ENCODE peak calls at places on chromosomes 11 and 22, in four cellular contexts. P, K, H and Y are unnamed samples.

GRCh38 chr22:19943665-19944026 is 2.0 kb upstream of the TXNRD2 start:
- DNase-seq in P (no peak), K (peak), H (no peak), Y (peak)

GRCh38 chr11:92296138-92296515 is 71.5 kb downstream of the FAT3 start:
- DNase-seq in P (no peak), K (no peak), H (no peak), Y (no peak)

GRCh38 chr11:32056445-32056844 is 34.4 kb upstream of the RCN1 start:
- DNase-seq in P (no peak), K (no peak), H (no peak), Y (no peak)

GRCh38 chr11:67261942-67262681 is 4.2 kb upstream of the GRK2 start:
- DNase-seq in P (no peak), K (peak), H (no peak), Y (no peak)

GRCh38 chr22:26853071-26853470 is 195.7 kb downstream of the MIAT start:
- DNase-seq in P (no peak), K (no peak), H (no peak), Y (no peak)

GRCh38 chr11:69100454-69101099 is 51.8 kb downstream of the TPCN2 start:
- DNase-seq in P (no peak), K (no peak), H (no peak), Y (no peak)

GRCh38 chr11:2653930-2654739 is 45.7 kb downstream of the KCNQ1OT1 start:
- DNase-seq in P (peak), K (no peak), H (no peak), Y (peak)

GRCh38 chr11:130160460-130161090 is 993 bp downstream of the ST14 start:
- DNase-seq in P (no peak), K (no peak), H (no peak), Y (no peak)

GRCh38 chr11:80960331-80961095 is 1519.7 kb upstream of the TENM4 start:
- DNase-seq in P (no peak), K (no peak), H (no peak), Y (no peak)

GRCh38 chr22:36301851-36302250 is 48.9 kb downstream of the APOL1 start:
- DNase-seq in P (no peak), K (no peak), H (no peak), Y (no peak)

GRCh38 chr11:32334822-32335221 is 100.5 kb downstream of the WT1 start:
- DNase-seq in P (no peak), K (no peak), H (no peak), Y (no peak)

GRCh38 chr22:31619611-31620300 is 42.3 kb downstream of the PISD start:
- DNase-seq in P (no peak), K (no peak), H (no peak), Y (no peak)

GRCh38 chr11:61684870-61685610 is 4.8 kb downstream of the DAGLA start:
- DNase-seq in P (no peak), K (no peak), H (no peak), Y (no peak)

GRCh38 chr11:36411202-36411640 is 98.9 kb downstream of the TRAF6 start:
- DNase-seq in P (no peak), K (no peak), H (no peak), Y (no peak)

GRCh38 chr11:128361451-128362020 is 225.8 kb downstream of the ETS1 start:
- DNase-seq in P (no peak), K (no peak), H (no peak), Y (no peak)

GRCh38 chr11:71381781-71382505 is 66.2 kb downstream of the DHCR7 start:
- DNase-seq in P (no peak), K (no peak), H (no peak), Y (no peak)

GRCh38 chr22:19716829-19717105 is 2.5 kb downstream of the SEPTIN5 start:
- DNase-seq in P (no peak), K (no peak), H (no peak), Y (no peak)

GRCh38 chr11:34492806-34493414 is 20.7 kb downstream of the ELF5 start:
- DNase-seq in P (no peak), K (no peak), H (peak), Y (no peak)

GRCh38 chr22:32796865-32797573 is 4.5 kb upstream of the TIMP3 start:
- DNase-seq in P (no peak), K (peak), H (peak), Y (no peak)

GRCh38 chr11:126646701-126647209 is 291.3 kb downstream of the ST3GAL4 start:
- DNase-seq in P (no peak), K (no peak), H (no peak), Y (no peak)

GRCh38 chr11:69887841-69888670 is 68.8 kb upstream of the FGF3 start:
- DNase-seq in P (no peak), K (no peak), H (no peak), Y (peak)

GRCh38 chr22:19571207-19571795 is 47.1 kb upstream of the CLDN5 start:
- DNase-seq in P (no peak), K (no peak), H (no peak), Y (no peak)

GRCh38 chr22:45804319-45804985 is 132.8 kb downstream of the ATXN10 start:
- DNase-seq in P (no peak), K (no peak), H (no peak), Y (no peak)

GRCh38 chr11:101255036-101255435 is 125.4 kb upstream of the PGR start:
- DNase-seq in P (peak), K (no peak), H (no peak), Y (no peak)

GRCh38 chr22:21727768-21728167 is 7.8 kb downstream of the YPEL1 start:
- DNase-seq in P (no peak), K (no peak), H (no peak), Y (no peak)

GRCh38 chr11:94666792-94667721 is 99.9 kb downstream of the PIWIL4 start:
- DNase-seq in P (no peak), K (no peak), H (no peak), Y (no peak)

GRCh38 chr11:26276798-26277424 is 55.0 kb upstream of the ANO3 start:
- DNase-seq in P (no peak), K (peak), H (peak), Y (no peak)

GRCh38 chr11:85752201-85752889 is 58.6 kb downstream of the SYTL2 start:
- DNase-seq in P (no peak), K (no peak), H (no peak), Y (no peak)

DNA sequence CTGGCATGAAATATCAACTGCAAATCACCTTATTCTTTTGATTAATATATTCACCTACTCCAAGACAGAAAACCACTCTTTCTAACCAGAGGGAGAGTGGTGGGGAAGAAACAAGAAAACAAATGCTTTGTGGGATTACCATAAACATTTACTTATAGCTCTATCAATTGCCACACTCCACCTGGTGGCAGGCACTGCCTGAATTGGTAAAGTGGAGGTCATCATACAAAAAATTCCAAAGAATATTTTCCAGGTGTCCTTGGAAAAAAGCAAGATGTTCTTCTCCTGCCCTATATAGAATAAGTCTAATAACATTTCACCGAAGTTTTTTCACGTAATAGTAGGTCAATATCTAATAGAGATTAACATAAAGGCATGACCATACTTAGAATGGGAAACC is 45.3 kb downstream of the PHF21A start:
- DNase-seq in P (no peak), K (no peak), H (no peak), Y (no peak)
- TF ChIP-seq CTCF in P (no peak), K (no peak), H (no peak), Y (peak)

GRCh38 chr11:122633219-122633829 is 22.2 kb upstream of the UBASH3B start:
- DNase-seq in P (no peak), K (peak), H (no peak), Y (no peak)
- TF ChIP-seq CTCF in P (peak), K (peak), H (peak), Y (peak)

DNA sequence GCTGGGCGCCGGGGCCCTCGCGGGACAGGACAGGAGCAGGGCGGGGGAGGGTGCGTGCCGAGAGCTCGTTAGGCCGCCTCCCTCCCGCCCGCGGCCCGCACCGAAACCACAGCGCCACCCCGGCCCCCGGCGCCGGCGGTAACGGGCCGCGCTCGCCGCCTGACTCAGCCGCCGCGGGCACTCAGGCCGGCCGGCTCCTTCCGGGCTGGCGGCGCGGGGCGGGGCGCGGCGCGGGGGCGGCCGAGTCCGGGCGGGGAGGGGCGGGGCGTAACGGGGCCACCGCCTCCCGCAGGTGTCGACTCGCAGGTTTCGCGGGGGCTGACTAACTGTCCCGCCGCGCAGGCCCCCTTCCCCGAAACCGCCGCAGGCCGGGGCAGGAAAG is at the start of gene AP5B1:
- DNase-seq in P (no peak), K (peak), H (no peak), Y (peak)
- TF ChIP-seq CTCF in P (no peak), K (no peak), H (no peak), Y (no peak)

GRCh38 chr11:59188954-59189353 is 17.0 kb downstream of the DTX4 start:
- DNase-seq in P (no peak), K (no peak), H (no peak), Y (no peak)
- TF ChIP-seq CTCF in P (no peak), K (no peak), H (no peak), Y (no peak)

GRCh38 chr11:131686836-131687235 is 316.4 kb downstream of the NTM start:
- DNase-seq in P (no peak), K (no peak), H (no peak), Y (no peak)

GRCh38 chr11:131690362-131690761 is 319.9 kb downstream of the NTM start:
- DNase-seq in P (no peak), K (no peak), H (no peak), Y (no peak)

GRCh38 chr11:131689049-131689925 is 318.9 kb downstream of the NTM start:
- DNase-seq in P (no peak), K (no peak), H (no peak), Y (no peak)

GRCh38 chr11:131687291-131688055 is 317.1 kb downstream of the NTM start:
- DNase-seq in P (no peak), K (no peak), H (no peak), Y (no peak)

GRCh38 chr11:131688056-131688693 is 317.8 kb downstream of the NTM start:
- DNase-seq in P (no peak), K (no peak), H (peak), Y (no peak)
- TF ChIP-seq CTCF in P (peak), K (peak), H (peak), Y (peak)

GRCh38 chr11:55707029-55707428 is 45.0 kb downstream of the OR4C6 start:
- DNase-seq in P (no peak), K (no peak), H (no peak), Y (no peak)
- TF ChIP-seq CTCF in P (no peak), K (no peak), H (no peak), Y (peak)

GRCh38 chr11:19187880-19188279 is 13.9 kb downstream of the CSRP3 start:
- DNase-seq in P (no peak), K (no peak), H (no peak), Y (no peak)

GRCh38 chr11:19185516-19186052 is 16.2 kb downstream of the CSRP3 start:
- DNase-seq in P (no peak), K (no peak), H (no peak), Y (no peak)

GRCh38 chr11:19187101-19187500 is 14.7 kb downstream of the CSRP3 start:
- DNase-seq in P (no peak), K (no peak), H (no peak), Y (no peak)

GRCh38 chr11:19183641-19184040 is 18.1 kb downstream of the CSRP3 start:
- DNase-seq in P (no peak), K (no peak), H (no peak), Y (no peak)

GRCh38 chr11:19185036-19185435 is 16.7 kb downstream of the CSRP3 start:
- DNase-seq in P (no peak), K (no peak), H (no peak), Y (no peak)
- TF ChIP-seq CTCF in P (no peak), K (no peak), H (no peak), Y (no peak)